ENCODE peak calls at places on chromosomes 12 and 14, in five cellular contexts. Y is fibroblast of mammary gland; C is CD8-positive, alpha-beta T cell; D is BE2C; A is PC-9. S is an unnamed sample.

GRCh38 chr14:78530078-78530477 is 359.9 kb downstream of the NRXN3 start:
- DNase-seq in A (no peak), D (no peak), C (no peak), Y (peak), S (no peak)

GRCh38 chr12:45231515-45232145 is 15.7 kb downstream of the ANO6 start:
- DNase-seq in Y (peak), D (no peak), C (no peak), A (peak), S (no peak)

GRCh38 chr12:57543666-57544065 is 3.3 kb downstream of the DCTN2 start:
- DNase-seq in C (no peak), D (no peak), A (no peak), Y (no peak), S (no peak)

GRCh38 chr14:32561520-32561919 is 232.4 kb downstream of the AKAP6 start:
- DNase-seq in C (no peak), D (no peak), A (peak), Y (peak), S (no peak)

GRCh38 chr12:106883421-106883820 is 72.3 kb upstream of the TMEM263 start:
- DNase-seq in C (no peak), A (no peak), Y (peak), D (no peak), S (no peak)

GRCh38 chr14:55804198-55804553 is 224.2 kb downstream of the KTN1 start:
- DNase-seq in C (no peak), Y (no peak), D (no peak), A (no peak), S (peak)

GRCh38 chr14:60153996-60154395 is 11.2 kb downstream of the DHRS7 start:
- DNase-seq in D (no peak), C (no peak), A (no peak), Y (no peak), S (no peak)

GRCh38 chr14:36067428-36068187 is 108.9 kb downstream of the PTCSC3 start:
- DNase-seq in C (no peak), Y (no peak), A (peak), D (no peak), S (no peak)

GRCh38 chr12:5480218-5480952 is 48.5 kb downstream of the NTF3 start:
- DNase-seq in D (no peak), A (no peak), Y (no peak), C (no peak), S (no peak)

GRCh38 chr14:57526942-57527341 is 33.3 kb upstream of the CCDC198 start:
- DNase-seq in D (no peak), A (no peak), C (no peak), Y (no peak), S (no peak)

GRCh38 chr12:10595881-10596280 is 17.5 kb downstream of the MAGOHB start:
- DNase-seq in A (no peak), Y (no peak), D (no peak), C (no peak), S (no peak)

GRCh38 chr12:14884458-14884878 is 1.2 kb downstream of the MGP start:
- DNase-seq in C (peak), A (peak), Y (peak), D (peak), S (peak)

GRCh38 chr12:14880890-14881453 is 4.7 kb downstream of the MGP start:
- DNase-seq in C (no peak), Y (no peak), D (no peak), A (no peak), S (no peak)

GRCh38 chr12:14885718-14886201 is at the start of gene MGP:
- DNase-seq in Y (peak), D (peak), C (no peak), A (peak), S (no peak)

GRCh38 chr12:14886271-14886670 is 617 bp upstream of the MGP start:
- DNase-seq in C (no peak), Y (no peak), A (peak), D (no peak), S (no peak)

DNA sequence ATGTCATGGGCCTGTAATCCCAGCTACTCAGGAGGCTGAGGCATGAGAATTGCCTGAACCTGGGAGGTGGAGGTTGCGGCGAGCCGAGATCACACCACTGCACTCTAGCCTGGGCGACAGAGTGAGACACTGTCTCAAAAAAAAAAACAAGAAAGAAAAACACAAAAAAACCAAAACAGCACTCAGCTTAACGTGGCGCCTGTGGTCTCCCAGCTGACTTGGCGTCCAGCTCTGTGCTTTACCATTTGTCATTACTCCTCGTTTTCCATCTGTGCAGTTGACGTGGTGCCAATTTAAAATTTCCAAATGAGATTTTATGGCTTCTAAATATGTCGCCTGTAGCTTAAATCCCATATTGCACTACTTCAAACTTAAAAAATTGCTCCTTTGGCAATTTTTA is 2.0 kb downstream of the MGP start:
- DNase-seq in D (no peak), C (no peak), Y (peak), A (no peak), S (no peak)
- H3K4me3 ChIP-seq in D (no peak), C (no peak), Y (no peak), A (no peak), S (no peak)

DNA sequence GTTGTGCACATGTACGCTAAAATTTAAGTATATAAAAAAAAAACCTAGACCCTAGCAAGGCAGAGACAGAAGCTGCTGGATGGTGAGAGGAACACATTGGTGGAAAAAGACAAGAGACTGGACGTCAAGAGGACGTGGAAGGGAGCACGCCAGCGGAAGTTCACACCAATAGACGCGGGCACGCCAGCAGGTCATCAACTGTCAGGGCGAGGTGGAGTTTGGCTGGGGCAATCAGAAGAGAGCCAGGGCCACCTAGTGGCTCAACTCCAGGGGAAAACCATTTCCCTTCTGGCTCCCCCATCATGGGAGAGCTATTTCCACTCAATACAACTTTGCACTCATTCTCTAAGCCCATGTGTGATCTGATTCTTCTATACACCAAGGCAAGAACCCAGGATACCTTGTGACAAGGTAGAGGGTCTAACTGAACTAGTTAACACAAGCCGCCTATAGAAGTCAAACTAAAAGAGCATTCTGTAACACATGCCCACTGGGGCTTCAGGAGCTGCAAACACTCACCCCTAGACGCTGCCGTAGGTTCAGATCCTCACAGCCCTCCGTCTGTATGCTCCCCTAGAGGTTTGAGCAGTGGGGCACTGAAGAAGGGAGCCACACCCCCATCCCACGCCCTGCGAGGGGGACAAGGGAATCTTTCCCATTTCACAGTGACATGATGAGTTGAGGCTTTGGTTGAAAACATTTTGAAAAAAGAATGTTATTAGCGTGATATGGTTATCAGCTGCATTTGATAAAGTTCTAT is 702.7 kb downstream of the TMTC2 start:
- DNase-seq in C (no peak), A (no peak), D (peak), Y (no peak), S (peak)
- TF ChIP-seq CTCF in C (no peak), A (peak), D (peak), Y (no peak), S (no peak)

GRCh38 chr14:105064721-105065143 is 498 bp downstream of the GPR132 start:
- DNase-seq in A (no peak), C (no peak), Y (peak), D (no peak), S (peak)
- H3K4me3 ChIP-seq in A (no peak), C (peak), Y (no peak), D (no peak), S (no peak)

DNA sequence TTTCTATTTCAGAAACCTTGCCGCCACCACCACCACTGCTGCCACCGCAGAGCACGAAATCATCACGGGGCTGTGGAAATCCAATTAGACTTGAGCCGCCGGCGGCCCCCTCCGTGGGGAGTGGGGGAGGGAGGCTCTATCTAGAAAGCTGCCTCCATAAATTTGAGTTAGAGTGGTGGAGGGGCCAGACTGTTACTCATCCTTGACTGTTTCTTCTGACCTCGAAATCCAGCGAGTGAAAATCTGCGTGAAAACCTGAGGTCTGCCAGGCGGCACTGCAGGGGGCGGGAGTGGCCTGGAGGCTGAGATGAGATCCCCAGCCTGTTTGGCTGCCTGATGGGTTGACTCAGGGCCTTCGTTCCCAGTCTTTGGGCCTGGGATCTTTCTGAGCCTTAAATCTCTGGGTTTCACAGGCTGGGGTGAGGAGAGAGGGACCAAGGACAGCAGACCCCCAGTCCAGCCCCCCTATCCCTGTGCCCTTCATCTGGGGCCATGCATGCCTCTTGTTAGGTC is 29.9 kb downstream of the TSPAN9 start:
- DNase-seq in D (peak), A (no peak), Y (peak), C (no peak), S (no peak)
- TF ChIP-seq CTCF in D (peak), A (no peak), Y (no peak), C (no peak), S (no peak)